ENCODE peak calls at places on chromosome 12, in five cellular contexts. S is A549, P is HCT116, F is Peyer's patch, O is adrenal gland. L is an unnamed sample.

GRCh38 chr12:42958271-42958674 is 368.7 kb upstream of the PRICKLE1 start:
- DNase-seq in O (no peak), F (no peak), P (no peak), S (no peak), L (no peak)

GRCh38 chr12:14290951-14291350 is 74.5 kb upstream of the ATF7IP start:
- DNase-seq in S (no peak), P (no peak), F (no peak), O (no peak), L (no peak)

GRCh38 chr12:120856980-120857379 is 47.2 kb downstream of the SPPL3 start:
- DNase-seq in F (no peak), S (no peak), O (no peak), P (peak), L (no peak)

GRCh38 chr12:54251667-54252284 is 28.1 kb downstream of the CBX5 start:
- DNase-seq in P (peak), O (no peak), S (peak), F (no peak), L (no peak)

GRCh38 chr12:20350495-20350894 is 17.8 kb upstream of the PDE3A start:
- DNase-seq in P (no peak), S (no peak), O (no peak), F (no peak), L (no peak)

GRCh38 chr12:59314209-59314608 is 281.6 kb upstream of the SLC16A7 start:
- DNase-seq in P (no peak), F (no peak), S (no peak), O (no peak), L (no peak)

GRCh38 chr12:100267603-100268281 is 765 bp downstream of the SCYL2 start:
- DNase-seq in O (no peak), S (no peak), F (no peak), P (no peak), L (no peak)

GRCh38 chr12:92673756-92674155 is 29.0 kb upstream of the PLEKHG7 start:
- DNase-seq in P (no peak), F (no peak), S (no peak), O (no peak), L (no peak)

GRCh38 chr12:95022477-95022876 is 19.0 kb upstream of the NDUFA12 start:
- DNase-seq in O (no peak), S (no peak), P (no peak), F (no peak), L (no peak)

GRCh38 chr12:88431245-88431644 is 149.0 kb downstream of the KITLG start:
- DNase-seq in O (no peak), S (no peak), P (no peak), F (no peak), L (no peak)

GRCh38 chr12:82910246-82910893 is 223.7 kb downstream of the TMTC2 start:
- DNase-seq in P (no peak), F (no peak), S (no peak), O (no peak), L (no peak)

DNA sequence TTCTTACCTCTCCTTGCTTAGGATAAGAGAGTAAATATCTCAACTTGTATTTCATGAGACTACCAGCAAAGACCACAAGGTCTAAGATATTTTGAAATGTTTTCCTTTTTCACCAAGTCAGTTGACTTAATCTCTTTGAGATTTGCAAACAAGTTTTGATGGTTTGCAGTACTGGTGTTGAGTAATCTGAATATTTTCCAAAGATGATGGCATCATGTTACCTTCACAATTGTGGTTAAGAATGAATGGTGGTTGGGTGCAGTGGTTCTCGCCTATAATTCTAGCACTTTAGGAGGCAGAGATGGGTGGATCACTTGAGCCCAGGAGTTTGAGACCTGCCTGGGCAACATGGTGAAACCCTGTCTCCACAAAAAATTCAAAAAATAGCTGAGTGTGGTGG is 225.7 kb downstream of the TMTC2 start:
- DNase-seq in S (no peak), P (no peak), F (no peak), O (no peak), L (no peak)
- TF ChIP-seq POLR2A in S (no peak), P (no peak), F (no peak), O (no peak), L (no peak)

GRCh38 chr12:47882796-47883546 is 21.8 kb downstream of the VDR start:
- DNase-seq in O (no peak), F (peak), S (no peak), P (no peak), L (no peak)
- TF ChIP-seq POLR2A in O (no peak), F (no peak), S (no peak), P (no peak), L (no peak)

GRCh38 chr12:57112492-57113294 is 1.5 kb upstream of the STAT6 start:
- DNase-seq in S (no peak), O (no peak), P (no peak), F (no peak), L (no peak)

GRCh38 chr12:57109207-57110160 is 1.7 kb downstream of the STAT6 start:
- DNase-seq in S (no peak), F (no peak), O (no peak), P (no peak), L (no peak)

GRCh38 chr12:57107456-57107855 is 3.7 kb downstream of the STAT6 start:
- DNase-seq in P (no peak), F (no peak), S (no peak), O (no peak), L (no peak)

GRCh38 chr12:57111046-57111698 is at the start of gene STAT6:
- DNase-seq in O (peak), F (peak), P (no peak), S (peak), L (peak)

DNA sequence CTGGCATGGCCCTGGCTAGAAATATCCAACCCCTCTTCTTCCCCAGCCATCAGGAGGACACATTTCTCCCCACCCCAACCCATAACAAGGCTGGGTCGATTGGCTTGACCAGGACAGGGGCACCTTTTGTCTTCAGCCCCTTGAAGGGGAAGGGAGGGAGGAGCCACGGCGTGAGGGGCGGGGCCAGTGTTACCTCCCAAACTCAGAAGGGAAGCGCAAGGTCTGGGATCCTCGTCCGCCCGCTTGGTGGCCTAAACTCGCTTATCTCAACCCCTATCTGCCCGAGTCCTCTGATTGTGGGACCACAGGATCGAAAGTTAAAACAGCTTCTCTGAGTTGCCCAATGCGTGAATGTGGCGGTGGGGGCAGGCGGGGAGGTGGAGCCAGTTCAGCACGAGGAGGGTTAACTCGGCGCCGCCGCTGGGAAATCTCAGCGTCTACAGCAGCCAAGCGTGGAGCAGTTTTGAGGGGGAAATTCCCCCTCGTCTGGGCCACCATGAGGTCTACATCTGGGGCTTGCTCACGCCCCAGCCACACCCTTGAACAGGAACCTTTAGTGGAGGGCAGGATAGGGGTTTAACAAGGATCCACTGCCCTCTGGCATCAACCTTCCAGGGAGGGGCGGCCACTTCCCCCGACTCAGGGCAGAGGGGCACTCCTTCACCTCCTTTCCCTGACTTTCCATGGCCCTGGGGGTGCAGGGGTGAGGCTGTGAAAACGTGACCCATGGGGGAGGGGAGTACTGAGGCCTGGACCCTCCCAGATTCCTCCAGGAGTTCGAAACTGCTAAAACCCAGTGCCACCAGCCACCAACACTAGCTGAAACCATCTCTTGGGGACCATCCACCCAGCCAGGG is 745 bp downstream of the STAT6 start:
- DNase-seq in F (peak), S (peak), O (peak), P (no peak), L (peak)
- TF ChIP-seq POLR2A in F (no peak), S (peak), O (no peak), P (peak), L (no peak)

GRCh38 chr12:132489602-132490239 is at the start of gene FBRSL1:
- DNase-seq in O (peak), F (peak), P (peak), S (peak), L (peak)
- TF ChIP-seq POLR2A in O (peak), F (peak), P (no peak), S (peak), L (no peak)

DNA sequence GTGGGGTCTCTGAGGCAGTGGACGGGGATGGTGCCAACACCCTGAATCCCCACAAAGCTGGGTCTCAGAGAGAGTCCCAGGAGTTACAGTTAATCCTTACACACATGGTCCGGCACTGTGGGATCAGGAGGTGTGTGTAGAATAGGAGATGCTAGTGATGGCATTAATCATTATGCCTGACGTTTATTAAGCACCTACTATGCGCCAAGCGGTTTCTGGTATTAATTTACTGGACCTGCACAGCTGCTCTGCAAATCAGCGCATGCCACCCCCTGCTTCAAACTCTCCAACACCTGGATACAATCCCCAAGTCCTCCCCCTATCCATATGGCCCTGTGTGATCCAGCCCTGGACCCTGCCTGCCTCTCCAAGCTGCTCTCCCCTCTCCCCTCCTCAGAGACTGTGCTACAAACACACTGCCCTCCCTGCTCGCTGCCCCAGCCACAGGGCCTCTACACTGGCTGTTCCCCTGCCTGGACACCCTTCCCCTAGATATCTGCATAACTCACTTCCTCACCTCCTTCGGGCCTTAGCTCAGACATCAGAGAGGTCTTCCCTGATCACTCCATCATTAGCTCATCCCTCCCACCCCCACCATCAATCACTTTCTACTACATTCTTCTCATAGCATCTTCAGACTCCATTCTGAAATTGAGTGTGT is 86.0 kb downstream of the RFLNA start:
- DNase-seq in O (no peak), P (no peak), F (no peak), S (no peak), L (no peak)
- TF ChIP-seq POLR2A in O (no peak), P (no peak), F (no peak), S (no peak), L (no peak)

GRCh38 chr12:112013601-112014402 is 576 bp downstream of the ERP29 start:
- DNase-seq in P (peak), O (peak), S (peak), F (peak), L (peak)
- TF ChIP-seq POLR2A in P (peak), O (peak), S (peak), F (peak), L (no peak)

L was measured in breast epithelium.